ENCODE peak calls at places on chromosomes 5 and 9, in four cellular contexts. One of them, this sample, is unnamed.

GRCh38 chr9:93683331-93684134 is 107.1 kb downstream of the PHF2 start:
- DNase-seq in endothelial cell of umbilical vein: no peak
- DNase-seq in activated CD4-positive, alpha-beta T cell treated with anti-CD3 and anti-CD28 coated beads, Interleukin-2, amount 10 ng/mL, durations not matched to agents 7 days and 5 days: peak
- DNase-seq in RCC 7860: no peak
- DNase-seq in this sample: no peak

GRCh38 chr5:131379071-131379538 is 115.3 kb downstream of the CDC42SE2 start:
- DNase-seq in endothelial cell of umbilical vein: no peak
- DNase-seq in activated CD4-positive, alpha-beta T cell treated with anti-CD3 and anti-CD28 coated beads, Interleukin-2, amount 10 ng/mL, durations not matched to agents 7 days and 5 days: peak
- DNase-seq in RCC 7860: peak
- DNase-seq in this sample: peak

GRCh38 chr5:32865475-32865874 is 154.4 kb downstream of the NPR3 start:
- DNase-seq in endothelial cell of umbilical vein: no peak
- DNase-seq in activated CD4-positive, alpha-beta T cell treated with anti-CD3 and anti-CD28 coated beads, Interleukin-2, amount 10 ng/mL, durations not matched to agents 7 days and 5 days: no peak
- DNase-seq in RCC 7860: no peak
- DNase-seq in this sample: no peak

GRCh38 chr5:53130206-53130605 is 20.6 kb upstream of the MOCS2 start:
- DNase-seq in endothelial cell of umbilical vein: no peak
- DNase-seq in activated CD4-positive, alpha-beta T cell treated with anti-CD3 and anti-CD28 coated beads, Interleukin-2, amount 10 ng/mL, durations not matched to agents 7 days and 5 days: no peak
- DNase-seq in RCC 7860: no peak
- DNase-seq in this sample: no peak

GRCh38 chr9:79116064-79116463 is 455.7 kb upstream of the TLE4 start:
- DNase-seq in endothelial cell of umbilical vein: no peak
- DNase-seq in activated CD4-positive, alpha-beta T cell treated with anti-CD3 and anti-CD28 coated beads, Interleukin-2, amount 10 ng/mL, durations not matched to agents 7 days and 5 days: no peak
- DNase-seq in RCC 7860: no peak
- DNase-seq in this sample: no peak

GRCh38 chr5:10521466-10522223 is 42.2 kb upstream of the ANKRD33B start:
- DNase-seq in endothelial cell of umbilical vein: no peak
- DNase-seq in activated CD4-positive, alpha-beta T cell treated with anti-CD3 and anti-CD28 coated beads, Interleukin-2, amount 10 ng/mL, durations not matched to agents 7 days and 5 days: no peak
- DNase-seq in RCC 7860: no peak
- DNase-seq in this sample: no peak

GRCh38 chr9:92666912-92667532 is 2.9 kb downstream of the IPPK start:
- DNase-seq in endothelial cell of umbilical vein: no peak
- DNase-seq in activated CD4-positive, alpha-beta T cell treated with anti-CD3 and anti-CD28 coated beads, Interleukin-2, amount 10 ng/mL, durations not matched to agents 7 days and 5 days: no peak
- DNase-seq in RCC 7860: no peak
- DNase-seq in this sample: no peak

GRCh38 chr9:72984990-72985389 is 32.1 kb upstream of the ALDH1A1 start:
- DNase-seq in endothelial cell of umbilical vein: no peak
- DNase-seq in activated CD4-positive, alpha-beta T cell treated with anti-CD3 and anti-CD28 coated beads, Interleukin-2, amount 10 ng/mL, durations not matched to agents 7 days and 5 days: no peak
- DNase-seq in RCC 7860: no peak
- DNase-seq in this sample: no peak

GRCh38 chr5:98880151-98880550 is 48.7 kb downstream of the CHD1 start:
- DNase-seq in endothelial cell of umbilical vein: no peak
- DNase-seq in activated CD4-positive, alpha-beta T cell treated with anti-CD3 and anti-CD28 coated beads, Interleukin-2, amount 10 ng/mL, durations not matched to agents 7 days and 5 days: no peak
- DNase-seq in RCC 7860: peak
- DNase-seq in this sample: no peak

GRCh38 chr5:64557911-64558310 is 52.1 kb downstream of the RGS7BP start:
- DNase-seq in endothelial cell of umbilical vein: no peak
- DNase-seq in activated CD4-positive, alpha-beta T cell treated with anti-CD3 and anti-CD28 coated beads, Interleukin-2, amount 10 ng/mL, durations not matched to agents 7 days and 5 days: no peak
- DNase-seq in RCC 7860: no peak
- DNase-seq in this sample: no peak

GRCh38 chr9:120654278-120654677 is 60.0 kb downstream of the MEGF9 start:
- DNase-seq in endothelial cell of umbilical vein: no peak
- DNase-seq in activated CD4-positive, alpha-beta T cell treated with anti-CD3 and anti-CD28 coated beads, Interleukin-2, amount 10 ng/mL, durations not matched to agents 7 days and 5 days: no peak
- DNase-seq in RCC 7860: no peak
- DNase-seq in this sample: no peak

GRCh38 chr9:130498918-130499698 is 54.3 kb downstream of the ASS1 start:
- DNase-seq in endothelial cell of umbilical vein: no peak
- DNase-seq in activated CD4-positive, alpha-beta T cell treated with anti-CD3 and anti-CD28 coated beads, Interleukin-2, amount 10 ng/mL, durations not matched to agents 7 days and 5 days: no peak
- DNase-seq in RCC 7860: no peak
- DNase-seq in this sample: peak

GRCh38 chr5:61933787-61934626 is 372.0 kb upstream of the KIF2A start:
- DNase-seq in endothelial cell of umbilical vein: peak
- DNase-seq in activated CD4-positive, alpha-beta T cell treated with anti-CD3 and anti-CD28 coated beads, Interleukin-2, amount 10 ng/mL, durations not matched to agents 7 days and 5 days: peak
- DNase-seq in RCC 7860: peak
- DNase-seq in this sample: no peak

GRCh38 chr5:172299916-172300439 is 16.4 kb upstream of the UBTD2 start:
- DNase-seq in endothelial cell of umbilical vein: no peak
- DNase-seq in activated CD4-positive, alpha-beta T cell treated with anti-CD3 and anti-CD28 coated beads, Interleukin-2, amount 10 ng/mL, durations not matched to agents 7 days and 5 days: no peak
- DNase-seq in RCC 7860: no peak
- DNase-seq in this sample: no peak

GRCh38 chr9:101601904-101602765 is 7.4 kb upstream of the PPP3R2 start:
- DNase-seq in endothelial cell of umbilical vein: peak
- DNase-seq in activated CD4-positive, alpha-beta T cell treated with anti-CD3 and anti-CD28 coated beads, Interleukin-2, amount 10 ng/mL, durations not matched to agents 7 days and 5 days: peak
- DNase-seq in RCC 7860: peak
- DNase-seq in this sample: peak

GRCh38 chr5:113574417-113574816 is 60.9 kb downstream of the YTHDC2 start:
- DNase-seq in endothelial cell of umbilical vein: no peak
- DNase-seq in activated CD4-positive, alpha-beta T cell treated with anti-CD3 and anti-CD28 coated beads, Interleukin-2, amount 10 ng/mL, durations not matched to agents 7 days and 5 days: no peak
- DNase-seq in RCC 7860: peak
- DNase-seq in this sample: peak

GRCh38 chr5:103059525-103059924 is 60.4 kb downstream of the GIN1 start:
- DNase-seq in endothelial cell of umbilical vein: no peak
- DNase-seq in activated CD4-positive, alpha-beta T cell treated with anti-CD3 and anti-CD28 coated beads, Interleukin-2, amount 10 ng/mL, durations not matched to agents 7 days and 5 days: no peak
- DNase-seq in RCC 7860: no peak
- DNase-seq in this sample: no peak

GRCh38 chr9:70049236-70049635 is 5.6 kb downstream of the MAMDC2 start:
- DNase-seq in endothelial cell of umbilical vein: no peak
- DNase-seq in activated CD4-positive, alpha-beta T cell treated with anti-CD3 and anti-CD28 coated beads, Interleukin-2, amount 10 ng/mL, durations not matched to agents 7 days and 5 days: no peak
- DNase-seq in RCC 7860: peak
- DNase-seq in this sample: no peak

GRCh38 chr5:135024956-135025729 is 8.9 kb downstream of the PITX1 start:
- DNase-seq in endothelial cell of umbilical vein: no peak
- DNase-seq in activated CD4-positive, alpha-beta T cell treated with anti-CD3 and anti-CD28 coated beads, Interleukin-2, amount 10 ng/mL, durations not matched to agents 7 days and 5 days: no peak
- DNase-seq in RCC 7860: peak
- DNase-seq in this sample: no peak

GRCh38 chr9:111000202-111000601 is 38.1 kb downstream of the LPAR1 start:
- DNase-seq in endothelial cell of umbilical vein: no peak
- DNase-seq in activated CD4-positive, alpha-beta T cell treated with anti-CD3 and anti-CD28 coated beads, Interleukin-2, amount 10 ng/mL, durations not matched to agents 7 days and 5 days: no peak
- DNase-seq in RCC 7860: no peak
- DNase-seq in this sample: no peak

GRCh38 chr5:9361835-9362234 is 184.0 kb downstream of the SEMA5A start:
- DNase-seq in endothelial cell of umbilical vein: peak
- DNase-seq in activated CD4-positive, alpha-beta T cell treated with anti-CD3 and anti-CD28 coated beads, Interleukin-2, amount 10 ng/mL, durations not matched to agents 7 days and 5 days: peak
- DNase-seq in RCC 7860: peak
- DNase-seq in this sample: peak

GRCh38 chr5:171855798-171856772 is 70.5 kb downstream of the SMIM23 start:
- DNase-seq in endothelial cell of umbilical vein: no peak
- DNase-seq in activated CD4-positive, alpha-beta T cell treated with anti-CD3 and anti-CD28 coated beads, Interleukin-2, amount 10 ng/mL, durations not matched to agents 7 days and 5 days: no peak
- DNase-seq in RCC 7860: no peak
- DNase-seq in this sample: no peak

GRCh38 chr9:133752739-133753446 is 14.7 kb upstream of the SARDH start:
- DNase-seq in endothelial cell of umbilical vein: no peak
- DNase-seq in activated CD4-positive, alpha-beta T cell treated with anti-CD3 and anti-CD28 coated beads, Interleukin-2, amount 10 ng/mL, durations not matched to agents 7 days and 5 days: no peak
- DNase-seq in RCC 7860: no peak
- DNase-seq in this sample: no peak

GRCh38 chr5:138461343-138462125 is 3.7 kb upstream of the EGR1 start:
- DNase-seq in endothelial cell of umbilical vein: peak
- DNase-seq in activated CD4-positive, alpha-beta T cell treated with anti-CD3 and anti-CD28 coated beads, Interleukin-2, amount 10 ng/mL, durations not matched to agents 7 days and 5 days: no peak
- DNase-seq in RCC 7860: peak
- DNase-seq in this sample: no peak

GRCh38 chr9:113992276-113992951 is 85.7 kb downstream of the AMBP start:
- DNase-seq in endothelial cell of umbilical vein: peak
- DNase-seq in activated CD4-positive, alpha-beta T cell treated with anti-CD3 and anti-CD28 coated beads, Interleukin-2, amount 10 ng/mL, durations not matched to agents 7 days and 5 days: no peak
- DNase-seq in RCC 7860: no peak
- DNase-seq in this sample: no peak

GRCh38 chr9:27664136-27664819 is 91.0 kb upstream of the C9orf72 start:
- DNase-seq in endothelial cell of umbilical vein: no peak
- DNase-seq in activated CD4-positive, alpha-beta T cell treated with anti-CD3 and anti-CD28 coated beads, Interleukin-2, amount 10 ng/mL, durations not matched to agents 7 days and 5 days: no peak
- DNase-seq in RCC 7860: no peak
- DNase-seq in this sample: no peak

GRCh38 chr5:143350790-143351603 is 52.5 kb downstream of the NR3C1 start:
- DNase-seq in endothelial cell of umbilical vein: peak
- DNase-seq in activated CD4-positive, alpha-beta T cell treated with anti-CD3 and anti-CD28 coated beads, Interleukin-2, amount 10 ng/mL, durations not matched to agents 7 days and 5 days: no peak
- DNase-seq in RCC 7860: peak
- DNase-seq in this sample: no peak

GRCh38 chr5:150163547-150164059 is 3.0 kb upstream of the CDX1 start:
- DNase-seq in endothelial cell of umbilical vein: no peak
- DNase-seq in activated CD4-positive, alpha-beta T cell treated with anti-CD3 and anti-CD28 coated beads, Interleukin-2, amount 10 ng/mL, durations not matched to agents 7 days and 5 days: no peak
- DNase-seq in RCC 7860: no peak
- DNase-seq in this sample: no peak

GRCh38 chr5:37039824-37040223 is 163.3 kb downstream of the NIPBL start:
- DNase-seq in endothelial cell of umbilical vein: no peak
- DNase-seq in activated CD4-positive, alpha-beta T cell treated with anti-CD3 and anti-CD28 coated beads, Interleukin-2, amount 10 ng/mL, durations not matched to agents 7 days and 5 days: no peak
- DNase-seq in RCC 7860: no peak
- DNase-seq in this sample: no peak

GRCh38 chr5:7388553-7388952 is 7.4 kb upstream of the ADCY2 start:
- DNase-seq in endothelial cell of umbilical vein: no peak
- DNase-seq in activated CD4-positive, alpha-beta T cell treated with anti-CD3 and anti-CD28 coated beads, Interleukin-2, amount 10 ng/mL, durations not matched to agents 7 days and 5 days: no peak
- DNase-seq in RCC 7860: no peak
- DNase-seq in this sample: no peak

GRCh38 chr9:16680965-16681658 is 189.4 kb downstream of the BNC2 start:
- DNase-seq in endothelial cell of umbilical vein: peak
- DNase-seq in activated CD4-positive, alpha-beta T cell treated with anti-CD3 and anti-CD28 coated beads, Interleukin-2, amount 10 ng/mL, durations not matched to agents 7 days and 5 days: no peak
- DNase-seq in RCC 7860: no peak
- DNase-seq in this sample: no peak

GRCh38 chr5:177103523-177104253 is 17.0 kb downstream of the FGFR4 start:
- DNase-seq in endothelial cell of umbilical vein: no peak
- DNase-seq in activated CD4-positive, alpha-beta T cell treated with anti-CD3 and anti-CD28 coated beads, Interleukin-2, amount 10 ng/mL, durations not matched to agents 7 days and 5 days: no peak
- DNase-seq in RCC 7860: no peak
- DNase-seq in this sample: no peak

GRCh38 chr5:179526978-179527377 is 23.4 kb upstream of the RUFY1 start:
- DNase-seq in endothelial cell of umbilical vein: no peak
- DNase-seq in activated CD4-positive, alpha-beta T cell treated with anti-CD3 and anti-CD28 coated beads, Interleukin-2, amount 10 ng/mL, durations not matched to agents 7 days and 5 days: no peak
- DNase-seq in RCC 7860: no peak
- DNase-seq in this sample: no peak

GRCh38 chr5:151096001-151096373 is 15.2 kb upstream of the TNIP1 start:
- DNase-seq in endothelial cell of umbilical vein: no peak
- DNase-seq in activated CD4-positive, alpha-beta T cell treated with anti-CD3 and anti-CD28 coated beads, Interleukin-2, amount 10 ng/mL, durations not matched to agents 7 days and 5 days: no peak
- DNase-seq in RCC 7860: no peak
- DNase-seq in this sample: no peak